ENCODE peak calls at places on chromosomes 2 and 18, in eight cellular contexts. S, L, I, B, N, D, W and J are unnamed samples.

GRCh38 chr18:31278609-31279071 is 39.3 kb upstream of the DSG1 start:
- ATAC-seq in D (no peak), N (no peak), B (no peak), I (no peak), L (no peak), S (peak), W (peak), J (no peak)

GRCh38 chr2:227499971-227500630 is 28.1 kb downstream of the AGFG1 start:
- ATAC-seq in I (peak), W (peak), B (peak), D (no peak), L (peak), S (no peak), N (peak), J (no peak)

GRCh38 chr2:32289165-32290054 is 11.7 kb downstream of the YIPF4 start:
- ATAC-seq in I (no peak), W (peak), D (peak), B (no peak), S (peak), L (no peak), N (peak), J (no peak)

GRCh38 chr2:84458436-84459027 is 548 bp downstream of the SUCLG1 start:
- ATAC-seq in D (peak), L (peak), W (peak), S (peak), N (peak), I (peak), B (peak), J (no peak)

GRCh38 chr18:36284268-36284667 is 13.2 kb upstream of the FHOD3 start:
- ATAC-seq in W (peak), D (no peak), S (peak), L (peak), N (peak), B (peak), I (no peak), J (no peak)

GRCh38 chr2:76318848-76319247 is 608.1 kb upstream of the GCFC2 start:
- ATAC-seq in N (no peak), S (no peak), D (no peak), L (no peak), W (no peak), B (no peak), I (no peak), J (no peak)

GRCh38 chr18:57141208-57142129 is 5.4 kb upstream of the BOD1L2 start:
- ATAC-seq in S (peak), L (no peak), W (peak), I (no peak), N (no peak), D (peak), B (no peak), J (no peak)

GRCh38 chr2:120317180-120317533 is 28.8 kb upstream of the INHBB start:
- ATAC-seq in B (no peak), D (no peak), S (no peak), N (no peak), L (no peak), W (no peak), I (no peak), J (no peak)

GRCh38 chr2:233368756-233369155 is 14.5 kb downstream of the DGKD start:
- ATAC-seq in W (no peak), S (no peak), B (no peak), L (no peak), N (no peak), D (no peak), I (no peak), J (no peak)

GRCh38 chr2:79131687-79132086 is 11.4 kb downstream of the REG1A start:
- ATAC-seq in S (no peak), L (no peak), I (no peak), D (no peak), B (no peak), N (no peak), W (no peak), J (no peak)

GRCh38 chr2:177068967-177069366 is 143.6 kb upstream of the HNRNPA3 start:
- ATAC-seq in L (no peak), I (no peak), S (no peak), N (no peak), B (no peak), W (no peak), D (no peak), J (no peak)

GRCh38 chr2:62789518-62789917 is 84.0 kb downstream of the EHBP1 start:
- ATAC-seq in B (no peak), W (peak), N (no peak), D (no peak), S (no peak), I (peak), L (no peak), J (no peak)

GRCh38 chr18:56510108-56510507 is 128.3 kb downstream of the TXNL1 start:
- ATAC-seq in N (no peak), D (no peak), L (no peak), I (no peak), W (no peak), S (no peak), B (no peak), J (no peak)

GRCh38 chr2:6793371-6793770 is 72.3 kb downstream of the CMPK2 start:
- ATAC-seq in N (no peak), W (peak), I (no peak), L (no peak), B (no peak), S (peak), D (peak), J (no peak)

GRCh38 chr18:70194227-70194890 is 11.1 kb downstream of the RTTN start:
- ATAC-seq in N (no peak), L (no peak), B (no peak), D (no peak), W (no peak), I (peak), S (no peak), J (no peak)

GRCh38 chr2:69384618-69385081 is 2.4 kb downstream of the GFPT1 start:
- ATAC-seq in D (no peak), N (no peak), I (no peak), L (no peak), W (no peak), B (no peak), S (no peak), J (no peak)

GRCh38 chr2:20544093-20544747 is 97.3 kb downstream of the RHOB start:
- ATAC-seq in N (no peak), I (no peak), B (no peak), S (no peak), D (no peak), W (no peak), L (no peak), J (no peak)

GRCh38 chr2:40210968-40211353 is 240.9 kb downstream of the SLC8A1 start:
- ATAC-seq in W (no peak), L (no peak), N (no peak), I (no peak), S (no peak), D (no peak), B (no peak), J (no peak)

GRCh38 chr18:41144444-41144843 is 810.6 kb upstream of the PIK3C3 start:
- ATAC-seq in N (no peak), I (no peak), W (no peak), B (no peak), D (no peak), L (no peak), S (no peak), J (no peak)

GRCh38 chr18:10715791-10716190 is 190.0 kb downstream of the NAPG start:
- ATAC-seq in D (peak), W (no peak), N (no peak), S (no peak), I (no peak), B (no peak), L (no peak), J (no peak)

GRCh38 chr2:54092940-54093339 is 22.5 kb upstream of the ACYP2 start:
- ATAC-seq in N (no peak), L (no peak), I (peak), S (no peak), B (peak), W (peak), D (no peak), J (no peak)

GRCh38 chr2:74199275-74199701 is 873 bp downstream of the MTHFD2 start:
- ATAC-seq in D (peak), N (no peak), W (no peak), L (no peak), S (no peak), I (no peak), B (no peak), J (peak)
- TF ChIP-seq POLR2AphosphoS5 in D (peak), N (no peak), W (no peak), L (no peak), S (no peak), I (no peak), B (no peak), J (peak)

GRCh38 chr2:224009605-224010330 is 29.3 kb downstream of the SERPINE2 start:
- ATAC-seq in D (no peak), W (no peak), I (no peak), B (no peak), N (no peak), S (no peak), L (no peak), J (no peak)

GRCh38 chr2:224011837-224012236 is 27.2 kb downstream of the SERPINE2 start:
- ATAC-seq in I (no peak), N (no peak), L (no peak), W (no peak), S (no peak), D (no peak), B (no peak), J (no peak)

GRCh38 chr2:224014336-224014735 is 24.8 kb downstream of the SERPINE2 start:
- ATAC-seq in B (no peak), I (no peak), N (peak), S (no peak), D (no peak), W (no peak), L (no peak), J (no peak)

GRCh38 chr2:224004105-224004715 is 34.9 kb downstream of the SERPINE2 start:
- ATAC-seq in L (no peak), B (no peak), N (no peak), S (no peak), I (no peak), W (no peak), D (no peak), J (no peak)

DNA sequence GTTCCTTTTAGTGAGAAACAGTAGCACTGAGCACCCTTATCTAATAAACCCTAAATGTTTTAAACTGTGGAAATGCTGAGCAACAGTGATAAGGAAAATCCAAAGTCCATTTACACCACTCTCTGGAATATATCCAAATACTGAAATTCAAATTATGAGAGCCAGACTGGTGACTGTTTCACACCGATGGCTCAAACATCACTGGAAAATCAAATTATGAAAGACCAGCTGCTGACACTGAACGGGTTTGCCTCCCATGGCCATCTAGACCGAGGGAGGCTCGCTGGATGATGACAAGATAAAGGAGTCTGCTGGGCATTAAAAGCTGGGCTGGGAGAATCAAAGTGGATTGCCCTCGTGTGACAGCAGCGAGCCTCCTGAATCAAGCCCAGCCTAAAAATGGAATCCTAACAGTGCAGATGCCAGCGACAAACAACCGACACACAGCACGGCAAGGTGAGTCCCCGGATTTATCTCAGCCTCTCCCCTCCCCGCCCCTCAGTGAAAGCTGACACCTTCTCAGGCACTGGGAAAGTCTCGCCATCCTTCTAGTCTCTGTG is 30.3 kb downstream of the SERPINE2 start:
- ATAC-seq in W (peak), L (no peak), N (no peak), I (no peak), D (no peak), B (peak), S (peak), J (peak)
- TF ChIP-seq POLR2AphosphoS5 in W (no peak), L (no peak), N (no peak), I (no peak), D (no peak), B (no peak), S (no peak), J (no peak)

DNA sequence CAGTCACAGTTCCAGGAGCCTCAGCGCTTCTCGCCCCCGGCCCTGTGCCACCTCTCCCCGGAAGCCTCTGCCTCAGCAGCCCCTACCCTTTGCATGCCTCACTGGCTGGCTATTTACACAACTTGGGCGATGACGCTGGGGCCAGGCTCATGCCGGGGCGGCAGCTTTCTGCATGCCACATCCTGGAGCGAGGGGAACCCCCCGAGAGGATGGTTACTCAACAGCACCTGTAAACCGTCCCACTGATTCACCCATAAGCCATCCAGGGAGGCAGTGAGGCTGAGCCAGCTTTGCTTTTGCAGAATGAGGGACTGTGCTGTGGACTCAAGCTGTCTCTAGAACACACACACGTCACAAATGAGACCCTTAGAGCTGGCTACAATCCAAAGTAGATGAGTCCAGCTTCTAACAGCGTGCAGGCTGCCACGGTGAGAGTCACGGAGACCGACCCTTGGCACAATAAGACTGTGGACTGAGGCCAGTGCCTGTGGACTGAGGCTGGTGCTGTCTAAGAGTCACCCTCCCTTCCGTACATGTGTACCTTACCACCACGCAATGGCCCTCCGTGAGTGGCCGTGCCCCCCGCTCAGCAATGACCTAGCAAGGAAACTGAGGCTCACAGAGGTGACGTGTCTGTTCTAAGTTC is 45.6 kb upstream of the ODC1 start:
- ATAC-seq in S (no peak), N (peak), I (peak), D (peak), L (no peak), B (no peak), W (peak), J (no peak)
- TF ChIP-seq POLR2AphosphoS5 in S (no peak), N (peak), I (no peak), D (no peak), L (no peak), B (no peak), W (no peak), J (no peak)

DNA sequence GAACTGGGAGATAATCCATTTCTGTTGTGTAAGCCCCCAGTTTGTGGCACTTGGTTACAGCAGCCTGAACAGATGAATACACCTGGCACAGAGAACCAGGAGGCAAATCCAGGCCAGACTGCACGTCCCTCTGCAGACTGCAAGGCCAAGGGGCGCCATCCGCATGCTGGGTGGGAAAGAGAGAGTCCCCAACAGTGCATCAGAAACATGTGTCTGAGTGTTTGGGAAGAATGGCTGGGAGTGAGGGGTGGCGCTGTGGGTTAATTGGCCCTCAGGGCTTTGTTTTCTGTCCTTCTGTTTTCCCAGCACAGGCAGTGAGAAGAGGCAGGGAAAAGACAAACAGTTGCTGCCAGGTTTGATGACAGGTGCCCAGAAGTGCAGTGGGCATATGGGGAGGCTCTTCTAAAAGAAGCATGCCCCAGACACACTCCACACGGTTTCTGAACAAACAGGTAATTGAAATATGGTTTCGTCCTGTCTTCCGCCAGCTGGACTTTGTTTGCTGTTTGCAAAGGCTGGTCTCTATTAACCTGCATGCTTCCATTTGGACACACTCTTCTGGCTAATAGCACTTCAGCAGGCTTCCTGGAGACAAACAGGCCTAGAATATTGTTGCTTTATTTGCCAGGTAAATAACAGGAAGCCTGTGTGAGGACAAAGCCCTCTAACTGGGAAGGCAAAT is 43.4 kb upstream of the SEC11C start:
- ATAC-seq in L (no peak), W (peak), S (no peak), N (no peak), B (peak), I (no peak), D (no peak), J (no peak)
- TF ChIP-seq POLR2AphosphoS5 in L (no peak), W (no peak), S (no peak), N (no peak), B (no peak), I (no peak), D (no peak), J (no peak)